ENCODE peak calls at places on chromosomes 12 and 14, in four cellular contexts. Z is heart right ventricle; C is astrocyte of the spinal cord; T is activated CD4-positive, CD25-positive, alpha-beta regulatory T cell. O is an unnamed sample.

GRCh38 chr14:34770901-34771300 is 56.5 kb upstream of the CFL2 start:
- DNase-seq in Z (no peak), C (no peak), T (no peak), O (no peak)

GRCh38 chr14:38291681-38292459 is 36.0 kb upstream of the CLEC14A start:
- DNase-seq in Z (no peak), C (peak), T (no peak), O (no peak)

GRCh38 chr12:53765891-53766290 is 14.1 kb upstream of the CISTR start:
- DNase-seq in Z (no peak), C (no peak), T (no peak), O (no peak)

GRCh38 chr14:59377991-59378720 is 87.0 kb downstream of the GPR135 start:
- DNase-seq in Z (peak), C (no peak), T (no peak), O (no peak)

GRCh38 chr14:93150227-93151206 is 34.2 kb downstream of the MOAP1 start:
- DNase-seq in Z (no peak), C (no peak), T (no peak), O (peak)

GRCh38 chr12:115740586-115741155 is 536.8 kb downstream of the MED13L start:
- DNase-seq in Z (no peak), C (no peak), T (no peak), O (peak)

GRCh38 chr12:69843653-69844052 is 18.6 kb downstream of the MYRFL start:
- DNase-seq in Z (no peak), C (no peak), T (no peak), O (no peak)

GRCh38 chr12:1936406-1937320 is 18.2 kb upstream of the CACNA2D4 start:
- DNase-seq in Z (peak), C (peak), T (no peak), O (peak)

GRCh38 chr12:107310621-107311020 is 217.3 kb upstream of the CRY1 start:
- DNase-seq in Z (no peak), C (no peak), T (no peak), O (no peak)

GRCh38 chr14:35213869-35214387 is 78.3 kb upstream of the PSMA6 start:
- DNase-seq in Z (no peak), C (peak), T (no peak), O (no peak)

GRCh38 chr14:88770736-88771135 is 22.0 kb downstream of the EML5 start:
- DNase-seq in Z (no peak), C (no peak), T (no peak), O (no peak)

GRCh38 chr12:4272014-4272975 is 1.3 kb upstream of the CCND2 start:
- DNase-seq in Z (peak), C (peak), T (peak), O (peak)

O was measured in left colon.